ENCODE peak calls at places on chromosome 2, in eight cellular contexts. T is mucosa of gallbladder, L is H9, G is caudate nucleus, M is activated T-cell treated with anti-CD3 and anti-CD28 coated beads for 1 hour, D is MM.1S, N is non-pigmented ciliary epithelial cell, X is NCI-H774. Q is an unnamed sample.

GRCh38 chr2:224584768-224585204 is 377 bp downstream of the CUL3 start:
- DNase-seq in M (peak; percentile 53), T (peak; percentile 32), N (no peak), X (no peak), D (peak; percentile 64), L (peak; percentile 38), G (no peak), Q (peak; percentile 40)

GRCh38 chr2:33375054-33375453 is 101.4 kb upstream of the RASGRP3 start:
- DNase-seq in L (no peak), G (no peak), D (no peak), X (no peak), N (no peak), T (no peak), M (no peak), Q (no peak)

GRCh38 chr2:136238552-136239346 is 120.8 kb upstream of the CXCR4 start:
- DNase-seq in N (no peak), L (no peak), M (peak; percentile 28), X (no peak), T (no peak), D (peak; percentile 90), G (no peak), Q (no peak)

GRCh38 chr2:61178603-61179545 is 16.9 kb downstream of the C2orf74 start:
- DNase-seq in D (peak; percentile 32), X (no peak), G (no peak), N (no peak), T (no peak), M (no peak), L (no peak), Q (peak; percentile 25)

GRCh38 chr2:122100371-122101150 is 345.1 kb downstream of the TSN start:
- DNase-seq in L (peak; percentile 40), G (no peak), T (no peak), N (peak; percentile 24), M (no peak), X (no peak), D (no peak), Q (no peak)

GRCh38 chr2:98909381-98910211 is 26.4 kb downstream of the CRACDL start:
- DNase-seq in G (no peak), N (no peak), X (peak; percentile 95), T (peak; percentile 56), D (no peak), L (peak; percentile 90), M (no peak), Q (peak; percentile 98)

GRCh38 chr2:42917374-42918017 is 125.1 kb upstream of the HAAO start:
- DNase-seq in N (peak; percentile 76), X (no peak), G (no peak), T (peak; percentile 68), M (no peak), D (no peak), L (no peak), Q (no peak)

GRCh38 chr2:95285542-95285932 is 11.3 kb downstream of the PROM2 start:
- DNase-seq in D (no peak), X (no peak), L (no peak), T (no peak), N (no peak), M (no peak), G (no peak), Q (no peak)

GRCh38 chr2:46878886-46879285 is 36.7 kb downstream of the MCFD2 start:
- DNase-seq in G (peak; percentile 30), X (no peak), T (peak; percentile 29), L (peak; percentile 46), M (no peak), D (no peak), N (no peak), Q (no peak)

GRCh38 chr2:119826370-119826961 is 66.7 kb downstream of the PTPN4 start:
- DNase-seq in T (no peak), D (peak; percentile 57), M (no peak), G (no peak), N (no peak), X (no peak), L (no peak), Q (peak; percentile 67)

GRCh38 chr2:117470311-117471095 is 344.0 kb upstream of the DDX18 start:
- DNase-seq in G (no peak), N (no peak), M (no peak), L (peak; percentile 73), D (peak; percentile 64), T (no peak), X (peak; percentile 10), Q (no peak)

GRCh38 chr2:85577386-85578242 is at the start of gene VAMP8:
- DNase-seq in T (peak; percentile 83), D (peak; percentile 80), X (peak; percentile 17), M (peak; percentile 52), G (no peak), N (no peak), L (peak; percentile 92), Q (no peak)

GRCh38 chr2:106339608-106340007 is 128.6 kb downstream of the RGPD3 start:
- DNase-seq in L (no peak), N (no peak), M (no peak), T (no peak), X (no peak), D (no peak), G (no peak), Q (no peak)

GRCh38 chr2:69694894-69695849 is 46.8 kb upstream of the ANXA4 start:
- DNase-seq in N (peak; percentile 74), L (no peak), M (no peak), G (no peak), D (no peak), X (no peak), T (no peak), Q (no peak)